ENCODE peak calls at places on chromosome 3, in five cellular contexts. S, V, T, M and G are unnamed samples.
A peak's percentile ranks its signal among the peaks of the same experiment; 100 is the strongest.

GRCh38 chr3:147712357-147712756 is 303.2 kb downstream of the ZIC1 start:
- DNase-seq in S (no peak), V (no peak), T (no peak), M (no peak), G (no peak)

GRCh38 chr3:138726966-138727365 is 107.8 kb downstream of the PIK3CB start:
- DNase-seq in S (peak; percentile 40), V (no peak), T (no peak), M (no peak), G (no peak)

GRCh38 chr3:40645883-40646282 is 121.1 kb downstream of the ZNF621 start:
- DNase-seq in S (no peak), V (no peak), T (no peak), M (no peak), G (no peak)

GRCh38 chr3:46284981-46285683 is 42.9 kb downstream of the CCR3 start:
- DNase-seq in S (no peak), V (no peak), T (no peak), M (no peak), G (no peak)

GRCh38 chr3:28940530-28940929 is 340.3 kb upstream of the RBMS3 start:
- DNase-seq in S (peak; percentile 80), V (peak; percentile 36), T (peak; percentile 33), M (no peak), G (no peak)

GRCh38 chr3:158961911-158962310 is 160.1 kb downstream of the MFSD1 start:
- DNase-seq in S (no peak), V (no peak), T (no peak), M (no peak), G (no peak)

GRCh38 chr3:124676236-124676635 is 54.0 kb upstream of the UMPS start:
- DNase-seq in S (peak; percentile 24), V (no peak), T (no peak), M (no peak), G (no peak)

GRCh38 chr3:196499061-196499460 is 4.5 kb downstream of the RNF168 start:
- DNase-seq in S (peak; percentile 65), V (no peak), T (no peak), M (no peak), G (no peak)

GRCh38 chr3:196051336-196052076 is 30.4 kb downstream of the TFRC start:
- DNase-seq in S (no peak), V (no peak), T (no peak), M (no peak), G (no peak)

DNA sequence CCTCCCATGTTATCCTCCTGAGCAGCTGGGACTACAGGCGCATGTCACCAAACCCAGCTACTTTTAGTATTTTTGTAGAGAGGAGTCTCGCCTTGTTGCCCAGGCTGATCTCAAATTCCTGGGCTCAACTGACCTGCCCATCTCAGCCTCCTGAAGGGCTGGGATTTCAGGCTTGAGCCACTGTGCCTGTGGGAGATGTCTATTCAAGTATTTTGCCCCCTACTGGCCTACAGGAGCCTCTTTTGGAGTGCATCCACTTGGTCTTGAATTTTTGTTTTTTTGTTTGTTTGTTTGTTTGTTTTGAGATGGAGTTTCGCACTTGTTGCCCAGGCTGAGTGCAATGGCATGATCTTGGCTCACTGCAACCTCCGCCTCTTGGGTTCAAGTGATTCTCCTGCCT is 3.2 kb upstream of the DHX30 start:
- DNase-seq in S (no peak), V (no peak), T (no peak), M (no peak), G (no peak)
- TF ChIP-seq CTCF in S (peak; percentile 56), V (no peak), T (peak; percentile 14), M (no peak), G (no peak)

GRCh38 chr3:13017361-13018038 is 55.7 kb downstream of the IQSEC1 start:
- DNase-seq in S (no peak), V (no peak), T (no peak), M (no peak), G (no peak)

GRCh38 chr3:13016726-13017255 is 56.4 kb downstream of the IQSEC1 start:
- DNase-seq in S (no peak), V (no peak), T (no peak), M (no peak), G (no peak)

GRCh38 chr3:13019243-13019701 is 54.0 kb downstream of the IQSEC1 start:
- DNase-seq in S (peak; percentile 64), V (peak; percentile 67), T (no peak), M (peak; percentile 88), G (no peak)

GRCh38 chr3:13018561-13019242 is 54.5 kb downstream of the IQSEC1 start:
- DNase-seq in S (no peak), V (no peak), T (no peak), M (peak; percentile 75), G (no peak)

DNA sequence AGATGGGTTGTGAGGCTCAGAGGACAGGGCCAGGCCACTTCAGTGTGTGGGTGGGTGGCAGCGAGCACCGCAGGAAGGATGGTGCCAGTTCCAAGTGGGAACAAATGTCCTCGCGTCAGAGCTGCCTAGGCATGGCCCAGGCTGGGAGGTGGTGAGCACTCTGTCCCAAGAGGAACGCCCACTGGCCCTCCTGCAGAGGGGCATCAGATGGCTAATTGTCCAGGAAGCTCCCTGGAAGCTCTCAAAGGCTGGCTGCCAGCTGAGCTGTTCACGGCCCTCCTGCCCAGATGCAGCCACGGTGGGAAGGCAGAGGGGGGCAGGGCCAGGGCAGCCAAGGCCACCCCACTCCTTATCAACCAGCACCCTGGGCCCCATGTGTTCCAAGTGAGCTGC is 55.2 kb downstream of the IQSEC1 start:
- DNase-seq in S (no peak), V (no peak), T (no peak), M (peak; percentile 90), G (no peak)
- H3K27ac ChIP-seq in S (no peak overlapping the region), V (no peak overlapping the region), T (peak overlapping the region; percentile 99), M (peak overlapping the region; percentile 97), G (peak overlapping the region; percentile 52)

GRCh38 chr3:151278223-151278622 is at the start of gene P2RY14:
- DNase-seq in S (no peak), V (no peak), T (no peak), M (no peak), G (no peak)
- H3K4me3 ChIP-seq in S (no peak within 1 kb of the TSS), V (no peak within 1 kb of the TSS), T (no peak within 1 kb of the TSS), M (no peak within 1 kb of the TSS), G (peak within 1 kb of the TSS; percentile 23)

GRCh38 chr3:156586905-156587766 is 32.2 kb upstream of the SSR3 start:
- DNase-seq in S (no peak), V (no peak), T (no peak), M (no peak), G (no peak)
- TF ChIP-seq CTCF in S (no peak), V (no peak), T (no peak), M (no peak), G (no peak)

DNA sequence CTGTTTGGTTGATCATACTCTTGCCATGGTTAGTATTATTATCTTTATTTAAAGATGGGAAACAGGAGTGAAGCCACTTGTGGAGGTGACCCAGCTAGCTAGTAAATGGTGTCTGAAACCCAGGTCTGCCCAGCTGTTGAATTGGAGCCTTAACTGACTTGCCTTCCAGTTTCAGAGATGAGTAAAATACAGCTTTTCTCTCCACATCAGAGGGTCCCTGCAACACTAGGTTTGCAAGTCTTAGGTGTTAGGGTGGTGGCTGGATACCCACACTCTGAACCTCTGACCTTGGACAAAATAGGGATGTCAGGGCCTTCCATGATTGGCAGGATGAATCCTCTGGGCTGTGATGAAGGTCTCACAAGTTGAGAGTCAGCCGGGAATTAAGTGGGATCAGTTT is 4.1 kb downstream of the FLNB start:
- DNase-seq in S (no peak), V (no peak), T (peak; percentile 30), M (no peak), G (no peak)
- H3K27ac ChIP-seq in S (no peak overlapping the region), V (no peak overlapping the region), T (no peak overlapping the region), M (peak overlapping the region; percentile 20), G (peak overlapping the region; percentile 87)

DNA sequence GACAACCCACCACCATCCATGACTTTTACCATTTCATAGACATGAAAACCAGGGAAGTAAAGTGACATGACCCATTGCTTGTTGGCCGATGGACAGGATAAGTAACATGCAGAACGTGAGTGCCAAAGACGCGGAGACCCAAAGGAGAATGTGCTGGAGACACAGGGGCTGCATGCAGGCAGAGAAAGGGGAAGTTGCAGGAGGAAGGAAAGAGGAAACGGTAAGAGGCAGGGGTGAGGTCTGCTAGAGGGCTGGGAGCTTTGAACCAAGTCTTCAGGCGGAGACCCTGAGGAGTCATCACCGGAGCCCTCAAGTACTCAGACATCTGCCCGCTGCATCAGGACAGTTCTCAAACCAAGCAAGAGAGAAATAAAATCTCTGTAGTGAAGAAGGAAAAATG is 34.9 kb downstream of the MAGEF1 start:
- DNase-seq in S (no peak), V (no peak), T (no peak), M (no peak), G (no peak)
- H3K4me3 ChIP-seq in S (no peak overlapping the region), V (no peak overlapping the region), T (no peak overlapping the region), M (no peak overlapping the region), G (no peak overlapping the region)

GRCh38 chr3:113695818-113696645 is at the start of gene USF3:
- DNase-seq in S (peak; percentile 22), V (peak; percentile 83), T (peak; percentile 30), M (peak; percentile 75), G (peak; percentile 85)
- TF ChIP-seq CTCF in S (no peak), V (peak; percentile 22), T (peak; percentile 19), M (no peak), G (no peak)

DNA sequence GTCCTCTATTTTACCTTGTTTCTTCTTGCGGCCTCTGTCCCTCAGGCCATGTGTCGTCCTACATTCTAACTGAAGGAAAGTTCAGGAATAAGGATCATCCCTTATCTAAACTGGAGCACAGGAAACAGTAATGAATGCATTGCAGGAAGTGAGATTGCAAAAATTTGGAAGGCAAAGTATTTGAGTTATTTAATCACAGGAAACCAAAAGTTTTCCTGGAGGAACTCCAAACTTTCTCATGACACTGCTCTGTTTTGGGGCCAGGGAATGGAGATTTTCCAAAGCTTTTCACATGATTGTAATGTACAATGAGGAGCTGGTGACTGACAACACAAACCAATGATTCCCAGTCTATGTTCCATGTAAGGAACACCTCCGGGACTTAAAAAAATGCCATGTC is 57.8 kb upstream of the PLSCR4 start:
- DNase-seq in S (peak; percentile 72), V (no peak), T (no peak), M (no peak), G (no peak)
- H3K27ac ChIP-seq in S (peak overlapping the region; percentile 98), V (no peak overlapping the region), T (no peak overlapping the region), M (peak overlapping the region; percentile 19), G (peak overlapping the region; percentile 33)

GRCh38 chr3:142445816-142446254 is 2.0 kb downstream of the XRN1 start:
- DNase-seq in S (peak; percentile 33), V (no peak), T (peak; percentile 44), M (no peak), G (no peak)
- H3K4me3 ChIP-seq in S (peak overlapping the region; percentile 100), V (peak overlapping the region; percentile 86), T (peak overlapping the region; percentile 87), M (no peak overlapping the region), G (peak overlapping the region; percentile 80)

GRCh38 chr3:184750684-184751083 is 38.8 kb upstream of the MAGEF1 start:
- DNase-seq in S (no peak), V (no peak), T (no peak), M (no peak), G (no peak)
- TF ChIP-seq CTCF in S (no peak), V (no peak), T (no peak), M (no peak), G (no peak)